ENCODE peak calls at places on chromosomes 12 and 14, in seven cellular contexts. H is H1, O is SK-N-SH, N is HepG2, J is K562, U is HCT116, C is GM12878. T is an unnamed sample.

GRCh38 chr12:132562489-132563045 is 47.8 kb downstream of the LRCOL1 start:
- DNase-seq in O (no peak), J (no peak), C (no peak), N (no peak), U (no peak), H (no peak), T (no peak)

GRCh38 chr12:63400746-63401145 is 249.7 kb upstream of the AVPR1A start:
- DNase-seq in H (no peak), N (peak), U (no peak), J (no peak), C (no peak), O (no peak), T (no peak)

GRCh38 chr12:69851976-69852375 is 26.9 kb downstream of the MYRFL start:
- DNase-seq in J (no peak), U (no peak), N (no peak), C (no peak), H (no peak), O (no peak), T (no peak)

GRCh38 chr14:104282332-104283196 is 144.2 kb downstream of the KIF26A start:
- DNase-seq in U (no peak), H (no peak), N (no peak), C (no peak), O (no peak), J (no peak), T (no peak)

GRCh38 chr12:87671757-87672156 is 357.4 kb downstream of the C12orf50 start:
- DNase-seq in C (no peak), N (no peak), U (no peak), J (no peak), O (no peak), H (no peak), T (no peak)

GRCh38 chr14:50040401-50040775 is 76.0 kb downstream of the VCPKMT start:
- DNase-seq in N (peak), J (no peak), C (no peak), O (no peak), U (no peak), H (no peak), T (no peak)

GRCh38 chr12:127230843-127231260 is 1036.1 kb upstream of the TMEM132C start:
- DNase-seq in H (no peak), C (no peak), U (peak), O (no peak), J (no peak), N (no peak), T (no peak)

GRCh38 chr12:113142173-113142885 is 6.8 kb upstream of the RASAL1 start:
- DNase-seq in U (no peak), J (no peak), O (peak), N (peak), C (no peak), H (no peak), T (no peak)

GRCh38 chr14:54188036-54188666 is 208.7 kb upstream of the CDKN3 start:
- DNase-seq in H (no peak), J (no peak), U (no peak), C (no peak), N (no peak), O (no peak), T (no peak)

GRCh38 chr12:79033788-79034187 is 169.2 kb downstream of the SYT1 start:
- DNase-seq in H (no peak), N (no peak), U (no peak), O (no peak), J (no peak), C (no peak), T (no peak)

GRCh38 chr14:104444159-104445030 is 135.2 kb upstream of the C14orf180 start:
- DNase-seq in J (no peak), U (no peak), O (no peak), H (no peak), C (no peak), N (no peak), T (no peak)

GRCh38 chr12:55703976-55704761 is 3.5 kb downstream of the ITGA7 start:
- DNase-seq in C (no peak), N (no peak), H (no peak), U (no peak), O (no peak), J (no peak), T (no peak)

GRCh38 chr14:50038398-50039119 is 77.8 kb downstream of the VCPKMT start:
- DNase-seq in U (no peak), C (peak), N (peak), O (no peak), J (no peak), H (no peak), T (no peak)

GRCh38 chr14:38108681-38109080 is 99.0 kb upstream of the SSTR1 start:
- DNase-seq in J (no peak), U (no peak), H (no peak), C (no peak), O (no peak), N (no peak), T (no peak)

GRCh38 chr12:47817272-47818006 is 2.3 kb downstream of the HDAC7 start:
- DNase-seq in H (no peak), N (peak), U (no peak), O (no peak), J (no peak), C (no peak), T (no peak)

GRCh38 chr14:35470775-35471174 is 63.2 kb upstream of the INSM2 start:
- DNase-seq in J (peak), O (no peak), N (no peak), U (no peak), H (no peak), C (no peak), T (peak)

GRCh38 chr14:95425369-95426115 is 90.9 kb downstream of the SYNE3 start:
- DNase-seq in C (no peak), H (no peak), U (no peak), O (no peak), J (no peak), N (no peak), T (no peak)

GRCh38 chr14:34649344-34649743 is 19.4 kb upstream of the SNX6 start:
- DNase-seq in U (no peak), C (no peak), J (peak), N (no peak), O (no peak), H (no peak), T (no peak)

GRCh38 chr12:75568387-75568786 is 57.0 kb upstream of the KRR1 start:
- DNase-seq in H (no peak), C (no peak), J (no peak), N (no peak), O (no peak), U (no peak), T (no peak)

GRCh38 chr12:104055686-104056388 is 5.8 kb upstream of the GLT8D2 start:
- DNase-seq in N (no peak), U (no peak), J (no peak), O (peak), H (no peak), C (no peak), T (no peak)

GRCh38 chr12:54017027-54017788 is 8.4 kb downstream of the HOXC8 start:
- DNase-seq in N (no peak), O (peak), H (no peak), C (no peak), U (no peak), J (peak), T (peak)

GRCh38 chr14:71475916-71476315 is 456.3 kb upstream of the RGS6 start:
- DNase-seq in N (no peak), U (no peak), C (no peak), J (no peak), O (no peak), H (no peak), T (peak)

GRCh38 chr12:13197526-13198141 is 1.1 kb downstream of the EMP1 start:
- DNase-seq in C (no peak), N (no peak), O (no peak), J (no peak), H (no peak), U (no peak), T (no peak)

GRCh38 chr14:75280448-75280830 is 1.8 kb downstream of the FOS start:
- DNase-seq in H (no peak), U (no peak), J (no peak), N (no peak), O (no peak), C (no peak), T (no peak)

GRCh38 chr14:75277000-75277795 is 1.4 kb upstream of the FOS start:
- DNase-seq in C (no peak), U (no peak), O (peak), H (no peak), N (peak), J (peak), T (peak)

GRCh38 chr12:86143162-86143561 is 113.0 kb downstream of the MGAT4C start:
- DNase-seq in H (no peak), C (no peak), N (no peak), U (no peak), J (no peak), O (no peak), T (peak)

GRCh38 chr12:52344111-52344510 is 22.9 kb upstream of the KRT83 start:
- DNase-seq in U (no peak), J (no peak), N (no peak), O (no peak), H (no peak), C (no peak), T (no peak)

GRCh38 chr14:100864960-100865681 is 38.4 kb downstream of the RTL1 start:
- DNase-seq in H (no peak), C (no peak), J (no peak), N (no peak), U (no peak), O (no peak), T (no peak)

GRCh38 chr12:49543221-49543913 is 4.5 kb downstream of the KCNH3 start:
- DNase-seq in C (no peak), J (no peak), N (no peak), U (no peak), O (peak), H (no peak), T (no peak)

GRCh38 chr14:35386673-35387125 is 17.9 kb downstream of the NFKBIA start:
- DNase-seq in O (no peak), J (no peak), U (no peak), H (no peak), N (no peak), C (no peak), T (peak)

GRCh38 chr14:69260979-69261605 is 1.1 kb downstream of the GALNT16 start:
- DNase-seq in C (no peak), J (peak), N (no peak), O (peak), H (no peak), U (no peak), T (no peak)

GRCh38 chr12:120101182-120101581 is 15.4 kb downstream of the RAB35 start:
- DNase-seq in H (no peak), J (no peak), N (no peak), O (peak), U (no peak), C (no peak), T (no peak)

GRCh38 chr12:92757599-92758121 is 54.9 kb downstream of the PLEKHG7 start:
- DNase-seq in O (no peak), N (no peak), C (no peak), H (no peak), J (no peak), U (no peak), T (no peak)

GRCh38 chr12:52744493-52745156 is 32.5 kb downstream of the KRT76 start:
- DNase-seq in U (no peak), O (no peak), H (no peak), C (no peak), N (no peak), J (no peak), T (no peak)

GRCh38 chr14:99137001-99137700 is 134.8 kb downstream of the BCL11B start:
- DNase-seq in O (no peak), J (no peak), H (no peak), C (no peak), U (no peak), N (no peak), T (no peak)

GRCh38 chr12:50282581-50283229 is 615 bp downstream of the LIMA1 start:
- DNase-seq in J (peak), N (no peak), C (no peak), U (no peak), H (no peak), O (no peak), T (peak)

GRCh38 chr14:24095196-24096068 is 1.3 kb downstream of the PCK2 start:
- DNase-seq in O (peak), N (peak), U (no peak), C (peak), J (peak), H (no peak), T (peak)

GRCh38 chr14:71471604-71472003 is 460.6 kb upstream of the RGS6 start:
- DNase-seq in H (no peak), J (no peak), N (no peak), U (no peak), O (no peak), C (no peak), T (peak)

GRCh38 chr14:33120341-33120740 is 181.7 kb downstream of the NPAS3 start:
- DNase-seq in J (no peak), O (no peak), U (no peak), H (no peak), N (no peak), C (no peak), T (no peak)
- TF ChIP-seq JUND in J (no peak), O (peak), U (no peak), H (no peak), N (no peak), C (no peak), T (no peak)

DNA sequence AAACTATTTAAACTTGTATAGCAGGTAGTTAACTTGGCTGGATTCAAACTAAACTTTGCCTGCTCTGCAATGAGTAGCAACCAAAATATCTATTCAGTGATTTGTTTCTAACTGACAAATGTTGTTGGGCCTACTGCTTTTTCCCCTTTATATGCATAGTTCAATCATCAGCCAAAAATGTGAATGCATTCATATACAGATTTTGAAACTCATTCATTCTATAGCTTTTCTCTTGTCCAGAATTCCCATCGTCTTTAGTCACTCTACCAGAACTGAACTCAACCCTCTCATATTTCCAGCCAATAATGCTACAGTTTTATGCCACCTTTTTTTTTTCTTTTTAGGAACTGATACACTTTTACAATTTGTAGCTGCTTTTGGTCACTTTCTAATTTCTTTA is 599.8 kb downstream of the RPL10L start:
- DNase-seq in C (no peak), J (no peak), U (no peak), N (no peak), H (no peak), O (no peak), T (no peak)
- TF ChIP-seq JUND in C (no peak), J (no peak), U (no peak), N (no peak), H (no peak), O (no peak), T (no peak)

DNA sequence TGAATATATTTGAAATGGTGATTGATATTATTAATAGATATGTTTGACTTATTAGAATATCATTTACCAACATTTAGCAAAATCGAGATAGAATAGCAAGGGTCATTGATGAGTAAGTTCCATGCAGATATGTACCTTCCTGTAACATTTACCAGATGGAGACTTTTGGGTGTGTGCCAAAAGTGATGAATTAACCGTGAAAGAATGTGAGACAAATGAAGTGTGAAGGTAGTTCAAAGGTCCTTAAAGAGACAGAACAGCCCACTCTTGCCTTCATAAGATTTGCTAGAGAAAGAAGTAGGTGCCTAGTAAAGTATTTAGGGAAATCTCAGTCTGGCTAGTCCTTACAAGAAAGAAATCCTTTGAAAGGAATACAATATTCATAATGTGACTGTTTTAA is 45.5 kb downstream of the FGD4 start:
- DNase-seq in C (no peak), O (no peak), H (no peak), N (peak), U (peak), J (no peak), T (peak)
- TF ChIP-seq JUND in C (no peak), O (peak), H (no peak), N (peak), U (peak), J (no peak), T (no peak)

GRCh38 chr12:2227360-2227759 is 174.6 kb downstream of the CACNA1C start:
- DNase-seq in N (no peak), J (no peak), H (no peak), U (no peak), O (no peak), C (no peak), T (no peak)

GRCh38 chr12:2231011-2231595 is 178.3 kb downstream of the CACNA1C start:
- DNase-seq in H (no peak), U (no peak), C (no peak), N (no peak), J (no peak), O (no peak), T (no peak)

GRCh38 chr12:2228535-2228934 is 175.7 kb downstream of the CACNA1C start:
- DNase-seq in N (no peak), J (no peak), O (no peak), C (no peak), H (no peak), U (no peak), T (no peak)

GRCh38 chr12:2231956-2232355 is 179.2 kb downstream of the CACNA1C start:
- DNase-seq in U (no peak), O (no peak), H (no peak), C (no peak), J (no peak), N (no peak), T (no peak)

GRCh38 chr12:2229661-2230539 is 177.1 kb downstream of the CACNA1C start:
- DNase-seq in N (no peak), J (peak), H (no peak), O (no peak), U (no peak), C (no peak), T (no peak)
- TF ChIP-seq JUND in N (no peak), J (no peak), H (no peak), O (no peak), U (no peak), C (no peak), T (no peak)

DNA sequence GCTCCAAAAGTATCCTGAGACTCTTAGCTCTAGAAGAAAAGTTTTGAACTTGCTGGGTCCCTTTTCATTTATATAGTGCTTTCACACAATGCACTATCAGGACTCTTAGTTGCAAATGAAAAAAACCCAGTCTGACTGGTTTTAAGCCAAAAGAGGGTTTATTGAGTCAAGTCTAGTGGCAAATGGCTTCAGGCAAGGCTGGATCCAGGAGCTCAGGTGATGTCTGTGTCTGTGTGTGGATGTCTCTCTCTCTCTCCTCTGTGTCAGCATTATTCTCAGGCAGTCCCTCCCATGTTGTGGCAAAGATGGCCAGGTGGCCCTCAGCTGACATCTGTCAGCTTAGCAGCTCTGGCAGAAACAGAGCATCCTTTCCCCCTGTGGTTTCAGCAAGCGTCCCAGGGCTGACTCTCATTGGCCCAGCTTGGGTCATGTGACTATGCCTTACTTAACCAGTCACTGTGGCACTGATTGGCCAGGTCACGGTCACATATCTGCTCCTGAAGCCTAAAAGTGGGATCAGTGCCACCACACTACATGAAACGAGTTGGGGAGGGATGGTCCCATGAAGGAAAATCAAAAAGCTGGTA is 6.2 kb downstream of the TMEM120B start:
- DNase-seq in C (no peak), N (no peak), J (peak), H (no peak), U (no peak), O (no peak), T (no peak)
- TF ChIP-seq JUND in C (no peak), N (no peak), J (no peak), H (no peak), U (no peak), O (no peak), T (no peak)